ENCODE peak calls at places on chromosomes 11 and 22, in eight cellular contexts. One of them, this sample, is unnamed.

GRCh38 chr22:44665115-44665514 is 36.9 kb upstream of the PRR5 start:
- DNase-seq in dorsolateral prefrontal cortex: no peak
- DNase-seq in stimulated activated CD4-positive, alpha-beta T cell treated with anti-CD3 and anti-CD28 coated beads, Interleukin-15, amount 100 ng/mL, for 1 hour: no peak
- DNase-seq in coronary artery: no peak
- DNase-seq in Calu3: no peak
- DNase-seq in Right ventricle myocardium superior: peak
- DNase-seq in activated CD8-positive, alpha-beta memory T cell treated with anti-CD3 and anti-CD28 coated beads for 4 hours: no peak
- DNase-seq in hypothalamus: peak
- DNase-seq in this sample: no peak

GRCh38 chr11:125079151-125079877 is 16.2 kb downstream of the SLC37A2 start:
- DNase-seq in activated CD8-positive, alpha-beta memory T cell treated with anti-CD3 and anti-CD28 coated beads for 4 hours: no peak
- DNase-seq in coronary artery: no peak
- DNase-seq in Right ventricle myocardium superior: no peak
- DNase-seq in dorsolateral prefrontal cortex: no peak
- DNase-seq in Calu3: no peak
- DNase-seq in stimulated activated CD4-positive, alpha-beta T cell treated with anti-CD3 and anti-CD28 coated beads, Interleukin-15, amount 100 ng/mL, for 1 hour: no peak
- DNase-seq in hypothalamus: no peak
- DNase-seq in this sample: no peak

GRCh38 chr11:30106222-30106621 is 89.4 kb upstream of the KCNA4 start:
- DNase-seq in hypothalamus: no peak
- DNase-seq in coronary artery: no peak
- DNase-seq in activated CD8-positive, alpha-beta memory T cell treated with anti-CD3 and anti-CD28 coated beads for 4 hours: no peak
- DNase-seq in Right ventricle myocardium superior: no peak
- DNase-seq in dorsolateral prefrontal cortex: no peak
- DNase-seq in stimulated activated CD4-positive, alpha-beta T cell treated with anti-CD3 and anti-CD28 coated beads, Interleukin-15, amount 100 ng/mL, for 1 hour: no peak
- DNase-seq in Calu3: no peak
- DNase-seq in this sample: no peak

GRCh38 chr11:109308551-109308950 is 113.4 kb upstream of the C11orf87 start:
- DNase-seq in hypothalamus: no peak
- DNase-seq in activated CD8-positive, alpha-beta memory T cell treated with anti-CD3 and anti-CD28 coated beads for 4 hours: no peak
- DNase-seq in stimulated activated CD4-positive, alpha-beta T cell treated with anti-CD3 and anti-CD28 coated beads, Interleukin-15, amount 100 ng/mL, for 1 hour: no peak
- DNase-seq in Calu3: no peak
- DNase-seq in dorsolateral prefrontal cortex: no peak
- DNase-seq in Right ventricle myocardium superior: no peak
- DNase-seq in coronary artery: no peak
- DNase-seq in this sample: no peak

GRCh38 chr11:63841554-63841953 is 2.6 kb downstream of the MARK2 start:
- DNase-seq in coronary artery: no peak
- DNase-seq in Calu3: peak
- DNase-seq in activated CD8-positive, alpha-beta memory T cell treated with anti-CD3 and anti-CD28 coated beads for 4 hours: no peak
- DNase-seq in Right ventricle myocardium superior: no peak
- DNase-seq in hypothalamus: peak
- DNase-seq in dorsolateral prefrontal cortex: no peak
- DNase-seq in stimulated activated CD4-positive, alpha-beta T cell treated with anti-CD3 and anti-CD28 coated beads, Interleukin-15, amount 100 ng/mL, for 1 hour: no peak
- DNase-seq in this sample: no peak

GRCh38 chr22:45268167-45268957 is 16.4 kb upstream of the UPK3A start:
- DNase-seq in dorsolateral prefrontal cortex: no peak
- DNase-seq in Right ventricle myocardium superior: peak
- DNase-seq in stimulated activated CD4-positive, alpha-beta T cell treated with anti-CD3 and anti-CD28 coated beads, Interleukin-15, amount 100 ng/mL, for 1 hour: no peak
- DNase-seq in activated CD8-positive, alpha-beta memory T cell treated with anti-CD3 and anti-CD28 coated beads for 4 hours: no peak
- DNase-seq in Calu3: no peak
- DNase-seq in hypothalamus: no peak
- DNase-seq in coronary artery: no peak
- DNase-seq in this sample: no peak

GRCh38 chr11:110356769-110357671 is 60.6 kb upstream of the RDX start:
- DNase-seq in Right ventricle myocardium superior: no peak
- DNase-seq in coronary artery: no peak
- DNase-seq in stimulated activated CD4-positive, alpha-beta T cell treated with anti-CD3 and anti-CD28 coated beads, Interleukin-15, amount 100 ng/mL, for 1 hour: no peak
- DNase-seq in Calu3: peak
- DNase-seq in dorsolateral prefrontal cortex: no peak
- DNase-seq in activated CD8-positive, alpha-beta memory T cell treated with anti-CD3 and anti-CD28 coated beads for 4 hours: no peak
- DNase-seq in hypothalamus: no peak
- DNase-seq in this sample: no peak

GRCh38 chr11:24609778-24610177 is 112.9 kb downstream of the LUZP2 start:
- DNase-seq in dorsolateral prefrontal cortex: no peak
- DNase-seq in coronary artery: no peak
- DNase-seq in Right ventricle myocardium superior: no peak
- DNase-seq in stimulated activated CD4-positive, alpha-beta T cell treated with anti-CD3 and anti-CD28 coated beads, Interleukin-15, amount 100 ng/mL, for 1 hour: no peak
- DNase-seq in Calu3: no peak
- DNase-seq in hypothalamus: no peak
- DNase-seq in activated CD8-positive, alpha-beta memory T cell treated with anti-CD3 and anti-CD28 coated beads for 4 hours: no peak
- DNase-seq in this sample: no peak

GRCh38 chr11:85595285-85595884 is 31.8 kb downstream of the DLG2 start:
- DNase-seq in hypothalamus: no peak
- DNase-seq in activated CD8-positive, alpha-beta memory T cell treated with anti-CD3 and anti-CD28 coated beads for 4 hours: no peak
- DNase-seq in coronary artery: no peak
- DNase-seq in Calu3: no peak
- DNase-seq in Right ventricle myocardium superior: no peak
- DNase-seq in stimulated activated CD4-positive, alpha-beta T cell treated with anti-CD3 and anti-CD28 coated beads, Interleukin-15, amount 100 ng/mL, for 1 hour: no peak
- DNase-seq in dorsolateral prefrontal cortex: no peak
- DNase-seq in this sample: no peak

GRCh38 chr22:19477321-19478085 is 1.5 kb downstream of the UFD1 start:
- DNase-seq in stimulated activated CD4-positive, alpha-beta T cell treated with anti-CD3 and anti-CD28 coated beads, Interleukin-15, amount 100 ng/mL, for 1 hour: no peak
- DNase-seq in coronary artery: no peak
- DNase-seq in Calu3: no peak
- DNase-seq in Right ventricle myocardium superior: no peak
- DNase-seq in dorsolateral prefrontal cortex: no peak
- DNase-seq in hypothalamus: no peak
- DNase-seq in activated CD8-positive, alpha-beta memory T cell treated with anti-CD3 and anti-CD28 coated beads for 4 hours: no peak
- DNase-seq in this sample: no peak

GRCh38 chr11:34243620-34244493 is 114.0 kb downstream of the ABTB2 start:
- DNase-seq in stimulated activated CD4-positive, alpha-beta T cell treated with anti-CD3 and anti-CD28 coated beads, Interleukin-15, amount 100 ng/mL, for 1 hour: peak
- DNase-seq in Right ventricle myocardium superior: no peak
- DNase-seq in coronary artery: no peak
- DNase-seq in hypothalamus: no peak
- DNase-seq in Calu3: peak
- DNase-seq in activated CD8-positive, alpha-beta memory T cell treated with anti-CD3 and anti-CD28 coated beads for 4 hours: no peak
- DNase-seq in dorsolateral prefrontal cortex: no peak
- DNase-seq in this sample: no peak

GRCh38 chr11:34639545-34639944 is 18.7 kb downstream of the EHF start:
- DNase-seq in activated CD8-positive, alpha-beta memory T cell treated with anti-CD3 and anti-CD28 coated beads for 4 hours: no peak
- DNase-seq in hypothalamus: no peak
- DNase-seq in dorsolateral prefrontal cortex: no peak
- DNase-seq in coronary artery: no peak
- DNase-seq in Right ventricle myocardium superior: no peak
- DNase-seq in stimulated activated CD4-positive, alpha-beta T cell treated with anti-CD3 and anti-CD28 coated beads, Interleukin-15, amount 100 ng/mL, for 1 hour: no peak
- DNase-seq in Calu3: no peak
- DNase-seq in this sample: no peak

GRCh38 chr11:61092280-61092766 is 10.0 kb upstream of the CD5 start:
- DNase-seq in stimulated activated CD4-positive, alpha-beta T cell treated with anti-CD3 and anti-CD28 coated beads, Interleukin-15, amount 100 ng/mL, for 1 hour: no peak
- DNase-seq in coronary artery: peak
- DNase-seq in dorsolateral prefrontal cortex: no peak
- DNase-seq in Right ventricle myocardium superior: no peak
- DNase-seq in hypothalamus: no peak
- DNase-seq in activated CD8-positive, alpha-beta memory T cell treated with anti-CD3 and anti-CD28 coated beads for 4 hours: peak
- DNase-seq in Calu3: no peak
- DNase-seq in this sample: no peak

GRCh38 chr11:28526406-28526751 is 418.2 kb downstream of the METTL15 start:
- DNase-seq in dorsolateral prefrontal cortex: no peak
- DNase-seq in Right ventricle myocardium superior: no peak
- DNase-seq in stimulated activated CD4-positive, alpha-beta T cell treated with anti-CD3 and anti-CD28 coated beads, Interleukin-15, amount 100 ng/mL, for 1 hour: no peak
- DNase-seq in Calu3: no peak
- DNase-seq in hypothalamus: no peak
- DNase-seq in coronary artery: no peak
- DNase-seq in activated CD8-positive, alpha-beta memory T cell treated with anti-CD3 and anti-CD28 coated beads for 4 hours: no peak
- DNase-seq in this sample: no peak

GRCh38 chr11:47477323-47477722 is 28.4 kb upstream of the RAPSN start:
- DNase-seq in Calu3: no peak
- DNase-seq in activated CD8-positive, alpha-beta memory T cell treated with anti-CD3 and anti-CD28 coated beads for 4 hours: no peak
- DNase-seq in stimulated activated CD4-positive, alpha-beta T cell treated with anti-CD3 and anti-CD28 coated beads, Interleukin-15, amount 100 ng/mL, for 1 hour: no peak
- DNase-seq in coronary artery: no peak
- DNase-seq in Right ventricle myocardium superior: no peak
- DNase-seq in dorsolateral prefrontal cortex: no peak
- DNase-seq in hypothalamus: no peak
- DNase-seq in this sample: no peak

GRCh38 chr11:102345923-102346322 is 1.1 kb upstream of the BIRC2 start:
- DNase-seq in stimulated activated CD4-positive, alpha-beta T cell treated with anti-CD3 and anti-CD28 coated beads, Interleukin-15, amount 100 ng/mL, for 1 hour: no peak
- DNase-seq in activated CD8-positive, alpha-beta memory T cell treated with anti-CD3 and anti-CD28 coated beads for 4 hours: no peak
- DNase-seq in coronary artery: no peak
- DNase-seq in dorsolateral prefrontal cortex: no peak
- DNase-seq in Calu3: peak
- DNase-seq in Right ventricle myocardium superior: no peak
- DNase-seq in hypothalamus: no peak
- DNase-seq in this sample: no peak

GRCh38 chr11:133414503-133414902 is 117.8 kb downstream of the OPCML start:
- DNase-seq in Calu3: no peak
- DNase-seq in dorsolateral prefrontal cortex: peak
- DNase-seq in hypothalamus: no peak
- DNase-seq in coronary artery: no peak
- DNase-seq in Right ventricle myocardium superior: no peak
- DNase-seq in activated CD8-positive, alpha-beta memory T cell treated with anti-CD3 and anti-CD28 coated beads for 4 hours: no peak
- DNase-seq in stimulated activated CD4-positive, alpha-beta T cell treated with anti-CD3 and anti-CD28 coated beads, Interleukin-15, amount 100 ng/mL, for 1 hour: no peak
- DNase-seq in this sample: no peak

GRCh38 chr22:33006220-33006954 is 51.8 kb downstream of the SYN3 start:
- DNase-seq in Right ventricle myocardium superior: no peak
- DNase-seq in dorsolateral prefrontal cortex: no peak
- DNase-seq in stimulated activated CD4-positive, alpha-beta T cell treated with anti-CD3 and anti-CD28 coated beads, Interleukin-15, amount 100 ng/mL, for 1 hour: no peak
- DNase-seq in coronary artery: no peak
- DNase-seq in hypothalamus: no peak
- DNase-seq in Calu3: peak
- DNase-seq in activated CD8-positive, alpha-beta memory T cell treated with anti-CD3 and anti-CD28 coated beads for 4 hours: no peak
- DNase-seq in this sample: no peak

GRCh38 chr11:117766576-117766975 is 30.4 kb downstream of the DSCAML1 start:
- DNase-seq in stimulated activated CD4-positive, alpha-beta T cell treated with anti-CD3 and anti-CD28 coated beads, Interleukin-15, amount 100 ng/mL, for 1 hour: no peak
- DNase-seq in Right ventricle myocardium superior: no peak
- DNase-seq in coronary artery: no peak
- DNase-seq in hypothalamus: no peak
- DNase-seq in Calu3: no peak
- DNase-seq in activated CD8-positive, alpha-beta memory T cell treated with anti-CD3 and anti-CD28 coated beads for 4 hours: no peak
- DNase-seq in dorsolateral prefrontal cortex: no peak
- DNase-seq in this sample: peak

GRCh38 chr11:45225277-45225676 is 60.9 kb downstream of the SYT13 start:
- DNase-seq in Calu3: no peak
- DNase-seq in Right ventricle myocardium superior: no peak
- DNase-seq in hypothalamus: no peak
- DNase-seq in stimulated activated CD4-positive, alpha-beta T cell treated with anti-CD3 and anti-CD28 coated beads, Interleukin-15, amount 100 ng/mL, for 1 hour: no peak
- DNase-seq in coronary artery: no peak
- DNase-seq in activated CD8-positive, alpha-beta memory T cell treated with anti-CD3 and anti-CD28 coated beads for 4 hours: no peak
- DNase-seq in dorsolateral prefrontal cortex: no peak
- DNase-seq in this sample: no peak

GRCh38 chr22:48938741-48939140 is 888.9 kb downstream of the BRD1 start:
- DNase-seq in activated CD8-positive, alpha-beta memory T cell treated with anti-CD3 and anti-CD28 coated beads for 4 hours: no peak
- DNase-seq in dorsolateral prefrontal cortex: peak
- DNase-seq in stimulated activated CD4-positive, alpha-beta T cell treated with anti-CD3 and anti-CD28 coated beads, Interleukin-15, amount 100 ng/mL, for 1 hour: no peak
- DNase-seq in Right ventricle myocardium superior: no peak
- DNase-seq in hypothalamus: no peak
- DNase-seq in coronary artery: peak
- DNase-seq in Calu3: no peak
- DNase-seq in this sample: no peak

GRCh38 chr11:115874843-115875242 is 370.6 kb upstream of the CADM1 start:
- DNase-seq in Right ventricle myocardium superior: no peak
- DNase-seq in stimulated activated CD4-positive, alpha-beta T cell treated with anti-CD3 and anti-CD28 coated beads, Interleukin-15, amount 100 ng/mL, for 1 hour: no peak
- DNase-seq in dorsolateral prefrontal cortex: no peak
- DNase-seq in coronary artery: no peak
- DNase-seq in activated CD8-positive, alpha-beta memory T cell treated with anti-CD3 and anti-CD28 coated beads for 4 hours: no peak
- DNase-seq in hypothalamus: no peak
- DNase-seq in Calu3: no peak
- DNase-seq in this sample: no peak

GRCh38 chr22:45090364-45090960 is 73.3 kb upstream of the NUP50 start:
- DNase-seq in Right ventricle myocardium superior: no peak
- DNase-seq in hypothalamus: no peak
- DNase-seq in coronary artery: no peak
- DNase-seq in stimulated activated CD4-positive, alpha-beta T cell treated with anti-CD3 and anti-CD28 coated beads, Interleukin-15, amount 100 ng/mL, for 1 hour: no peak
- DNase-seq in activated CD8-positive, alpha-beta memory T cell treated with anti-CD3 and anti-CD28 coated beads for 4 hours: no peak
- DNase-seq in Calu3: peak
- DNase-seq in dorsolateral prefrontal cortex: no peak
- DNase-seq in this sample: no peak

GRCh38 chr11:65127473-65128181 is 5.5 kb downstream of the MRPL49 start:
- DNase-seq in hypothalamus: no peak
- DNase-seq in dorsolateral prefrontal cortex: no peak
- DNase-seq in Calu3: no peak
- DNase-seq in coronary artery: no peak
- DNase-seq in Right ventricle myocardium superior: no peak
- DNase-seq in stimulated activated CD4-positive, alpha-beta T cell treated with anti-CD3 and anti-CD28 coated beads, Interleukin-15, amount 100 ng/mL, for 1 hour: no peak
- DNase-seq in activated CD8-positive, alpha-beta memory T cell treated with anti-CD3 and anti-CD28 coated beads for 4 hours: no peak
- DNase-seq in this sample: no peak

GRCh38 chr11:105201166-105201565 is 61.6 kb upstream of the CARD18 start:
- DNase-seq in Calu3: no peak
- DNase-seq in hypothalamus: no peak
- DNase-seq in dorsolateral prefrontal cortex: no peak
- DNase-seq in Right ventricle myocardium superior: no peak
- DNase-seq in stimulated activated CD4-positive, alpha-beta T cell treated with anti-CD3 and anti-CD28 coated beads, Interleukin-15, amount 100 ng/mL, for 1 hour: no peak
- DNase-seq in coronary artery: no peak
- DNase-seq in activated CD8-positive, alpha-beta memory T cell treated with anti-CD3 and anti-CD28 coated beads for 4 hours: no peak
- DNase-seq in this sample: no peak